ENCODE peak calls at places on chromosomes 11 and 22, in nine cellular contexts. Q is CD8-positive, alpha-beta memory T cell; M is brain microvascular endothelial cell; V is right lobe of liver; L is A549; P is psoas muscle; J is fibroblast of pulmonary artery; A is colonic mucosa; K is neural progenitor cell. D is an unnamed sample.

GRCh38 chr11:123473941-123474668 is 44.0 kb downstream of the GRAMD1B start:
- DNase-seq in K (no peak), V (no peak), A (no peak), L (peak), J (peak), Q (no peak), P (no peak), M (peak), D (peak)

GRCh38 chr11:69470793-69471192 is 10.7 kb upstream of the LINC01488 start:
- DNase-seq in M (no peak), A (no peak), V (peak), L (no peak), Q (no peak), P (peak), K (no peak), J (no peak), D (no peak)

GRCh38 chr22:19987394-19988306 is 29.0 kb downstream of the ARVCF start:
- DNase-seq in K (no peak), M (no peak), L (no peak), P (peak), A (peak), J (no peak), Q (no peak), V (no peak), D (no peak)

GRCh38 chr11:125585486-125585885 is 7.2 kb upstream of the STT3A start:
- DNase-seq in J (no peak), P (no peak), Q (no peak), A (no peak), K (no peak), V (no peak), L (no peak), M (no peak), D (no peak)

GRCh38 chr11:9210224-9210921 is 54.8 kb downstream of the DENND5A start:
- DNase-seq in P (no peak), A (no peak), K (no peak), M (no peak), J (peak), V (no peak), Q (no peak), L (no peak), D (no peak)

GRCh38 chr22:29231971-29232959 is 26.6 kb downstream of the EMID1 start:
- DNase-seq in M (no peak), L (no peak), A (no peak), K (no peak), P (peak), J (peak), V (peak), Q (no peak), D (no peak)

GRCh38 chr11:27857588-27857987 is 157.3 kb upstream of the BDNF start:
- DNase-seq in A (no peak), L (no peak), Q (no peak), V (no peak), J (no peak), M (no peak), P (no peak), K (no peak), D (no peak)

GRCh38 chr11:58497951-58498350 is 10.0 kb downstream of the OR5B21 start:
- DNase-seq in K (no peak), P (no peak), V (no peak), J (no peak), A (no peak), Q (no peak), L (no peak), M (no peak), D (no peak)

GRCh38 chr11:111775024-111775710 is 9.0 kb upstream of the PPP2R1B start:
- DNase-seq in V (peak), K (no peak), A (no peak), L (no peak), Q (no peak), M (no peak), J (peak), P (no peak), D (peak)

GRCh38 chr22:29734853-29735252 is 15.1 kb downstream of the CABP7 start:
- DNase-seq in J (no peak), V (no peak), L (no peak), P (no peak), A (no peak), K (peak), M (no peak), Q (no peak), D (no peak)

GRCh38 chr22:48369789-48370507 is 1457.7 kb downstream of the BRD1 start:
- DNase-seq in A (peak), K (peak), M (no peak), V (peak), P (no peak), J (no peak), L (peak), Q (no peak), D (no peak)

GRCh38 chr11:77729063-77729462 is 91.5 kb downstream of the RSF1 start:
- DNase-seq in M (no peak), J (no peak), Q (no peak), A (no peak), L (no peak), V (no peak), K (no peak), P (no peak), D (no peak)

GRCh38 chr22:40313007-40313406 is 33.3 kb upstream of the ADSL start:
- DNase-seq in M (no peak), L (no peak), Q (no peak), P (no peak), J (no peak), V (no peak), A (no peak), K (no peak), D (no peak)

GRCh38 chr11:48103621-48104561 is 112.7 kb upstream of the OR4B1 start:
- DNase-seq in L (no peak), J (peak), A (peak), M (no peak), P (no peak), V (peak), K (no peak), Q (no peak), D (no peak)

GRCh38 chr11:68890490-68891231 is 13.0 kb downstream of the MRPL21 start:
- DNase-seq in V (peak), Q (no peak), M (peak), K (no peak), L (no peak), P (peak), J (peak), A (peak), D (peak)

GRCh38 chr22:38069372-38070249 is 12.4 kb downstream of the PICK1 start:
- DNase-seq in V (peak), J (peak), P (peak), M (peak), K (peak), L (no peak), A (peak), Q (no peak), D (peak)
- H3K4me3 ChIP-seq in V (no peak), J (no peak), P (peak), M (no peak), K (no peak), L (no peak), A (no peak), Q (no peak), D (no peak)

GRCh38 chr11:108984021-108984420 is 319.2 kb downstream of the DDX10 start:
- DNase-seq in J (no peak), P (no peak), V (no peak), A (no peak), M (no peak), K (no peak), L (no peak), Q (no peak), D (no peak)
- H3K4me3 ChIP-seq in J (no peak), P (no peak), V (no peak), A (no peak), M (no peak), K (no peak), L (no peak), Q (no peak), D (no peak)

DNA sequence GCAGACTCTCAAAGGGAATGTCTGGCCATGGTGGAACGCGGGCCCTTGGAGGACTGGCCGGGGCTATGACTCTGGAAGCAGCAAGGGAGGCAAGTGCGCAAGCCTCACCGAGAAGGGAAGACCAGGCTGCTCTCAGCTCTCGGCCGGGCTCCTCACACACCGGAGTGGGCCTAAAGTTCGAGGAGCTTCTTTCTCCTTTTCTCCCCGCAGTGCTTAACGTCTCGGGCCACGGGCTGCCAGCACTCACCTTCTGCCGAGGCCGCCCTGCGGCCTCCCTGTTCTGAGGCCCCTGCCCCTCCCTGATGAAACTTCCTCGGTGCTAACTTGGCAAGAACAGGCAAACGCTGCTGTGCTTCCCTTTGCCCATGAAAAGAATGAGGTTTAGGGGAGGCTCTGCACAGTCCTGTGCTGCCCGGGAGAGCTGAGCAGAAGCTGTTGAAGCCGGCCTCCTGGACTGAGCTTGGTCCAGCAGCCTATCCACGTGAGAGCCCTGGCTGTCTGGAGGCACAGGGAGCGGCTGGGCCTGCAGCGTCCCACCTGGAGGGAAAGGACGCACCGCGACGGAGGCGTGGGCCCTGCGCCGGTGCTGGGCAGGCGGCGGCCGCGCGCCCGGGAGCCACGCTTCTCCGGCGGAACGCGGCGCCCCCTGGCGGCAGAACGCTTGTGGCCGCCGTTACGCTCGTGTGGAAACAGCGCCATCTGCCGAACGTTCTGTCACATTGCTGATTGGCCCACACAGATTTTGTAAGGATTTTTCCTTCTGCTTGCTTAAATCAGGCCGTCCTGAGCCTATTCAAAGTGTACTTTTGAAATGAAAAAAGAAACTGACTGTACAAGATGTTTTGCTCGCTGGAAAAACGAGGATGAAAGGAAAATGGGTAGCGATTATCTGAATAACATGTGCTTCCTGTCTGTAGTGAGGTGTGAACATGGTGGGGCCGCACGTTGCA is 65.0 kb upstream of the TMEM45B start:
- DNase-seq in Q (peak), M (peak), V (peak), P (peak), A (peak), K (peak), J (peak), L (peak), D (peak)
- H3K4me3 ChIP-seq in Q (peak), M (peak), V (peak), P (peak), A (peak), K (no peak), J (peak), L (peak), D (no peak)

GRCh38 chr11:37026326-37026725 is 428.3 kb upstream of the RAG2 start:
- DNase-seq in A (no peak), J (no peak), V (no peak), P (no peak), Q (no peak), M (no peak), L (no peak), K (no peak), D (no peak)
- H3K4me3 ChIP-seq in A (no peak), J (no peak), V (no peak), P (no peak), Q (no peak), M (no peak), L (no peak), K (no peak), D (no peak)

DNA sequence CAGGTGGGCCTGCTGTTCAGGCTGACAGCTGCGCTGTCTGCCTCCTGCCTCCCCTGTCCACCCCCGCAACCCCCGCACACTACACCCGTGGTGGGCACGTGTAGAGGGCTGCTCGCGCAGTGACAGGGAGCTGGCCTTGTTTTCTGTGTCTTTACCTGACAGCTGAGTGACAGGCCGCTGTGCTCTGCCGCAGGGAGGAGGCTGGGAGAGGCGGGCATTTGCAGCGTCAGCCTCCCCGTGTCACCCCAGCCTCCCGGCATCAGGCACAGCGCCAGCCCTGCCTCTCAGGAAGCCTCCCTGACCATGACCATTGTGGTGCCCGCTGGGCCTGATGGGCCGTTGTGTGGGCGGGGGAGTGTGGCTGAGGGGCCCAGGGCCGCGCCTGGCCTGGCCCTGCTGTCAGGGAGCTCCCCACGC is 32.0 kb upstream of the RELT start:
- DNase-seq in Q (no peak), J (no peak), P (no peak), V (no peak), A (no peak), M (no peak), L (no peak), K (no peak), D (no peak)
- H3K4me3 ChIP-seq in Q (no peak), J (no peak), P (no peak), V (no peak), A (no peak), M (no peak), L (no peak), K (no peak), D (no peak)

GRCh38 chr11:62923634-62924411 is 2.7 kb upstream of the CHRM1 start:
- DNase-seq in V (no peak), M (no peak), L (no peak), K (peak), Q (no peak), P (no peak), A (no peak), J (no peak), D (no peak)
- H3K4me3 ChIP-seq in V (no peak), M (no peak), L (peak), K (peak), Q (peak), P (peak), A (peak), J (peak), D (no peak)

GRCh38 chr11:390175-390574 is 3.8 kb upstream of the PKP3 start:
- DNase-seq in K (peak), L (no peak), A (peak), M (no peak), J (no peak), Q (no peak), P (no peak), V (no peak), D (no peak)
- H3K4me3 ChIP-seq in K (no peak), L (no peak), A (no peak), M (no peak), J (no peak), Q (no peak), P (no peak), V (no peak), D (no peak)

GRCh38 chr11:17687946-17688670 is 31.3 kb upstream of the MYOD1 start:
- DNase-seq in M (no peak), P (peak), L (no peak), Q (no peak), V (no peak), A (no peak), J (no peak), K (no peak), D (no peak)
- H3K4me3 ChIP-seq in M (no peak), P (no peak), L (no peak), Q (no peak), V (no peak), A (no peak), J (no peak), K (no peak), D (no peak)